ENCODE peak calls at places on chromosome 12, in six cellular contexts. K is NCI-H2081; F is HFFc6; V is activated naive CD8-positive, alpha-beta T cell treated with anti-CD3 and anti-CD28 coated beads for 36 hours; C is upper lobe of right lung; Q is AG09319. T is an unnamed sample.

GRCh38 chr12:69341328-69341727 is 6.9 kb upstream of the LYZ start:
- DNase-seq in K (no peak), F (no peak), V (no peak), C (no peak), Q (no peak), T (no peak)

GRCh38 chr12:129193263-129193871 is 340.1 kb downstream of the GLT1D1 start:
- DNase-seq in K (peak; percentile 25), F (no peak), V (no peak), C (no peak), Q (no peak), T (no peak)

GRCh38 chr12:19431407-19432308 is 7.6 kb upstream of the AEBP2 start:
- DNase-seq in K (no peak), F (peak; percentile 93), V (peak; percentile 60), C (no peak), Q (peak; percentile 38), T (no peak)

GRCh38 chr12:3436496-3437060 is 54.4 kb upstream of the PRMT8 start:
- DNase-seq in K (peak; percentile 92), F (no peak), V (no peak), C (peak; percentile 73), Q (no peak), T (no peak)

GRCh38 chr12:55974308-55974724 is 438 bp downstream of the RAB5B start:
- DNase-seq in K (peak; percentile 9), F (peak; percentile 26), V (peak; percentile 38), C (peak; percentile 84), Q (no peak), T (no peak)

GRCh38 chr12:109716512-109717389 is 3.1 kb downstream of the FAM222A start:
- DNase-seq in K (no peak), F (no peak), V (no peak), C (no peak), Q (no peak), T (no peak)

GRCh38 chr12:65728913-65729793 is 95.1 kb upstream of the HMGA2 start:
- DNase-seq in K (no peak), F (no peak), V (no peak), C (no peak), Q (no peak), T (no peak)

GRCh38 chr12:31106101-31106803 is 32.6 kb downstream of the DDX11 start:
- DNase-seq in K (peak; percentile 49), F (no peak), V (no peak), C (no peak), Q (no peak), T (no peak)

GRCh38 chr12:108773798-108774788 is 42.8 kb upstream of the CORO1C start:
- DNase-seq in K (peak; percentile 91), F (peak; percentile 80), V (no peak), C (peak; percentile 87), Q (peak; percentile 76), T (no peak)

GRCh38 chr12:30795660-30796507 is 41.1 kb upstream of the CAPRIN2 start:
- DNase-seq in K (peak; percentile 22), F (peak; percentile 73), V (peak; percentile 77), C (peak; percentile 77), Q (no peak), T (no peak)

GRCh38 chr12:25838007-25838406 is 120.5 kb upstream of the RASSF8 start:
- DNase-seq in K (no peak), F (no peak), V (no peak), C (no peak), Q (no peak), T (no peak)

GRCh38 chr12:54163147-54163546 is 25.6 kb downstream of the SMUG1 start:
- DNase-seq in K (no peak), F (no peak), V (no peak), C (no peak), Q (no peak), T (no peak)

GRCh38 chr12:122965356-122965755 is 907 bp downstream of the ABCB9 start:
- DNase-seq in K (peak; percentile 32), F (no peak), V (no peak), C (no peak), Q (no peak), T (no peak)

GRCh38 chr12:103505371-103506236 is 9.8 kb upstream of the C12orf42 start:
- DNase-seq in K (no peak), F (no peak), V (peak; percentile 77), C (no peak), Q (no peak), T (no peak)

GRCh38 chr12:45644521-45644920 is 85.0 kb upstream of the ARID2 start:
- DNase-seq in K (no peak), F (peak; percentile 3), V (no peak), C (no peak), Q (no peak), T (no peak)

GRCh38 chr12:97276198-97276580 is 186.4 kb upstream of the RMST start:
- DNase-seq in K (peak; percentile 31), F (no peak), V (no peak), C (no peak), Q (no peak), T (no peak)

T was measured in T follicular helper cell.